ENCODE peak calls at places on chromosomes 5 and 9, in seven cellular contexts. G is GM23338, N is PC-3, Y is neural progenitor cell, P is HCT116, V is SK-N-SH, W is OCI-LY7. B is an unnamed sample.
A peak's percentile ranks its signal among the peaks of the same experiment; 100 is the strongest.

GRCh38 chr9:122307925-122308324 is 43.2 kb downstream of the MRRF start:
- DNase-seq in G (no peak), N (no peak), Y (no peak), P (no peak), V (no peak), W (no peak), B (no peak)

GRCh38 chr9:95092321-95093072 is 225.0 kb downstream of the FANCC start:
- DNase-seq in G (peak; percentile 34), N (peak; percentile 78), Y (peak; percentile 87), P (peak; percentile 71), V (peak; percentile 68), W (no peak), B (no peak)

GRCh38 chr5:169652057-169652456 is 15.0 kb downstream of the DOCK2 start:
- DNase-seq in G (no peak), N (no peak), Y (no peak), P (no peak), V (no peak), W (no peak), B (no peak)

GRCh38 chr9:99239341-99240055 is 17.4 kb downstream of the SEC61B start:
- DNase-seq in G (no peak), N (no peak), Y (no peak), P (no peak), V (no peak), W (no peak), B (no peak)

GRCh38 chr5:132823481-132824050 is 6.9 kb downstream of the SHROOM1 start:
- DNase-seq in G (no peak), N (no peak), Y (no peak), P (no peak), V (no peak), W (no peak), B (no peak)

GRCh38 chr9:70470050-70471015 is 55.9 kb upstream of the KLF9 start:
- DNase-seq in G (no peak), N (no peak), Y (no peak), P (no peak), V (no peak), W (no peak), B (peak; percentile 77)

GRCh38 chr5:180130876-180131740 is 59.5 kb upstream of the RNF130 start:
- DNase-seq in G (no peak), N (no peak), Y (no peak), P (no peak), V (no peak), W (no peak), B (no peak)

GRCh38 chr9:27785714-27786100 is 212.4 kb upstream of the C9orf72 start:
- DNase-seq in G (no peak), N (peak; percentile 17), Y (no peak), P (no peak), V (no peak), W (no peak), B (no peak)

GRCh38 chr5:32690153-32690552 is 21.0 kb upstream of the NPR3 start:
- DNase-seq in G (peak; percentile 32), N (peak; percentile 41), Y (no peak), P (no peak), V (no peak), W (peak; percentile 4), B (no peak)

GRCh38 chr9:134178781-134179551 is 14.6 kb upstream of the RNU6ATAC start:
- DNase-seq in G (no peak), N (no peak), Y (no peak), P (no peak), V (peak; percentile 54), W (no peak), B (no peak)

GRCh38 chr5:147752033-147752432 is 30.5 kb downstream of the JAKMIP2 start:
- DNase-seq in G (no peak), N (no peak), Y (peak; percentile 33), P (no peak), V (no peak), W (no peak), B (no peak)

GRCh38 chr9:113501129-113501686 is 37.7 kb downstream of the RGS3 start:
- DNase-seq in G (peak; percentile 89), N (no peak), Y (peak; percentile 77), P (no peak), V (no peak), W (no peak), B (no peak)

GRCh38 chr5:79224275-79224984 is 11.5 kb upstream of the JMY start:
- DNase-seq in G (no peak), N (no peak), Y (no peak), P (no peak), V (no peak), W (no peak), B (no peak)

GRCh38 chr5:154813736-154814135 is 36.7 kb downstream of the FAXDC2 start:
- DNase-seq in G (no peak), N (no peak), Y (no peak), P (no peak), V (no peak), W (no peak), B (no peak)

GRCh38 chr5:103510851-103511553 is 51.6 kb downstream of the NUDT12 start:
- DNase-seq in G (no peak), N (peak; percentile 83), Y (no peak), P (no peak), V (no peak), W (no peak), B (peak; percentile 14)

GRCh38 chr5:74355041-74355440 is 285.5 kb downstream of the ENC1 start:
- DNase-seq in G (no peak), N (no peak), Y (no peak), P (no peak), V (no peak), W (no peak), B (no peak)

GRCh38 chr9:136587944-136588662 is 42.3 kb upstream of the NOTCH1 start:
- DNase-seq in G (peak; percentile 99), N (no peak), Y (peak; percentile 90), P (no peak), V (peak; percentile 48), W (peak; percentile 68), B (no peak)

GRCh38 chr5:95620870-95621838 is 1.3 kb downstream of the GPR150 start:
- DNase-seq in G (peak; percentile 65), N (no peak), Y (peak; percentile 75), P (no peak), V (peak; percentile 80), W (no peak), B (peak; percentile 55)

GRCh38 chr5:114361724-114362196 is at the start of gene KCNN2:
- DNase-seq in G (peak; percentile 95), N (peak; percentile 3), Y (peak; percentile 93), P (no peak), V (peak; percentile 68), W (no peak), B (peak; percentile 81)

GRCh38 chr5:32092938-32093812 is 80.9 kb downstream of the GOLPH3 start:
- DNase-seq in G (peak; percentile 96), N (peak; percentile 89), Y (peak; percentile 91), P (peak; percentile 52), V (peak; percentile 81), W (peak; percentile 84), B (peak; percentile 88)

GRCh38 chr5:38831909-38832308 is 13.9 kb upstream of the OSMR start:
- DNase-seq in G (peak; percentile 84), N (peak; percentile 58), Y (peak; percentile 71), P (no peak), V (peak; percentile 40), W (peak; percentile 40), B (peak; percentile 71)

GRCh38 chr9:18822850-18823249 is 210.2 kb downstream of the SAXO1 start:
- DNase-seq in G (no peak), N (no peak), Y (no peak), P (no peak), V (no peak), W (no peak), B (no peak)

GRCh38 chr9:132147839-132148238 is 14.0 kb upstream of the NTNG2 start:
- DNase-seq in G (no peak), N (no peak), Y (no peak), P (no peak), V (no peak), W (no peak), B (no peak)

DNA sequence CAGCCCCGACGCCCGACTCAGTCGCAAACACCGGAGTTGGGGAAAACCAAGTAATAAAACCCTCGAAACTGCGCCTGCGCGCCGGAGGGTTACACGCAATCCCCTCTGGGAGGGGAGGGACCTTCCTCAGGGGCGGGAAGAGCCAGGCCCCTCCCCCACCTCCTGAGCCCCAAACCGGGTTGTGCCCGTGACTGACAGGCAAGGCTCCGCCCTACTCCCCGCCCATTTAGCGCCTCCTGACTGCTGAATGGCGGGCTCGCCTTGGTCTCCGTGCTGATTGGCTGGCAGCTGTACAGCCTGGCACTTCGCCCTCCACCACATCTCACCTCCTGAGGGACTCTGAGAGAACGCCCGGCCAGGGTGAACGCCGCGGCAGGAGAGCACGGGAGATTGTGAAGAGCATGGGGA is at the start of gene PRDM9:
- DNase-seq in G (peak; percentile 79), N (peak; percentile 98), Y (no peak), P (no peak), V (peak; percentile 68), W (no peak), B (no peak)
- TF ChIP-seq EZH2phosphoT487 in G (no peak), N (no peak), Y (no peak), P (no peak), V (no peak), W (no peak), B (no peak)

GRCh38 chr9:130155647-130156046 is 16.6 kb upstream of the NCS1 start:
- DNase-seq in G (no peak), N (no peak), Y (no peak), P (no peak), V (no peak), W (no peak), B (no peak)

GRCh38 chr9:130159057-130159456 is 13.1 kb upstream of the NCS1 start:
- DNase-seq in G (no peak), N (no peak), Y (no peak), P (no peak), V (no peak), W (no peak), B (peak; percentile 66)

GRCh38 chr9:130154816-130155215 is 17.4 kb upstream of the NCS1 start:
- DNase-seq in G (no peak), N (no peak), Y (no peak), P (no peak), V (no peak), W (no peak), B (no peak)

GRCh38 chr9:130157079-130157478 is 15.1 kb upstream of the NCS1 start:
- DNase-seq in G (no peak), N (no peak), Y (no peak), P (no peak), V (no peak), W (no peak), B (no peak)

GRCh38 chr9:130156672-130157071 is 15.5 kb upstream of the NCS1 start:
- DNase-seq in G (no peak), N (no peak), Y (no peak), P (no peak), V (peak; percentile 70), W (no peak), B (no peak)
- H2AFZ ChIP-seq in G (no peak overlapping the region), N (no peak overlapping the region), Y (no peak overlapping the region), P (no peak overlapping the region), V (no peak overlapping the region), W (no peak overlapping the region), B (no peak overlapping the region)

GRCh38 chr9:124005372-124005771 is 6.2 kb upstream of the LHX2 start:
- DNase-seq in G (peak; percentile 93), N (no peak), Y (peak; percentile 71), P (no peak), V (no peak), W (no peak), B (no peak)
- TF ChIP-seq CTCF in G (no peak), N (no peak), Y (no peak), P (no peak), V (no peak), W (no peak), B (no peak)

DNA sequence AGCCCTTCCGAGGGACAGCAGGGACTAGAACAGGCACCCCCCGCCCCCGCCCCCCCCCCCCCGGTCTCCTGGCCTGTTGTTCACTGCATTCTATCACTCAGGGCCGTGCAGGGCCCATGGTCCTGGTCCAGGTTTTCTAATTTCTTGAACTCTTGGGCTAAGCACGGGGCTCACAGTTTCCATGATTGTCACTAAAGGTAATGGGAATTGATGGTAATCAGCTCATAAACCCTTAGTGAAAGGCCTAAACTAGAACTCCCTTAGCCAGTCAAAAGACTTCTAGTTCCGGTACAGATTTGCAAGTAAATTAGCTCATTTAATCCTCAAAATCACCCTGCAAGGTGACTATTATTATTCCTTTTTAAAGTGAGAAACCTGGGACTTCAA is 14.7 kb upstream of the PWWP2A start:
- DNase-seq in G (peak; percentile 50), N (no peak), Y (peak; percentile 22), P (no peak), V (no peak), W (no peak), B (no peak)
- TF ChIP-seq EZH2phosphoT487 in G (no peak), N (no peak), Y (no peak), P (no peak), V (no peak), W (no peak), B (no peak)